ENCODE peak calls at places on chromosomes 1 and 21, in eight cellular contexts. B is fibroblast of lung, D is heart left ventricle, F is right cardiac atrium, I is lung, A is left lung, E is colonic mucosa, H is esophagus squamous epithelium. R is an unnamed sample. For H3K9me3, the result is how much of the 10 kb centered on the place peaks cover.

GRCh38 chr1:21468597-21468996 is 28.7 kb downstream of the NBPF3 start:
- DNase-seq in H (no peak), B (peak), E (no peak), D (no peak), A (no peak), I (no peak), F (no peak), R (no peak)

GRCh38 chr1:208101661-208102431 is 142.3 kb downstream of the PLXNA2 start:
- DNase-seq in A (no peak), E (peak), I (peak), D (peak), B (peak), H (no peak), F (peak), R (no peak)

GRCh38 chr21:14773777-14774345 is 227.7 kb upstream of the SAMSN1 start:
- DNase-seq in D (peak), E (peak), F (peak), B (no peak), I (peak), H (no peak), A (peak), R (peak)

GRCh38 chr1:162056568-162056967 is 12.9 kb upstream of the NOS1AP start:
- DNase-seq in E (no peak), H (no peak), D (no peak), I (no peak), A (no peak), B (no peak), F (no peak), R (no peak)

GRCh38 chr1:8381618-8382017 is 63.7 kb downstream of the SLC45A1 start:
- DNase-seq in D (no peak), H (no peak), E (no peak), I (no peak), B (no peak), F (no peak), A (no peak), R (no peak)

GRCh38 chr1:118113261-118113660 is 71.8 kb downstream of the SPAG17 start:
- DNase-seq in B (peak), D (no peak), H (no peak), A (no peak), I (no peak), F (no peak), E (no peak), R (no peak)

GRCh38 chr1:244836135-244836521 is 670 bp downstream of the COX20 start:
- DNase-seq in E (peak), B (peak), F (no peak), D (no peak), A (no peak), H (no peak), I (no peak), R (no peak)

GRCh38 chr1:2108213-2108876 is 58.1 kb downstream of the PRKCZ start:
- DNase-seq in E (no peak), B (peak), A (no peak), D (no peak), I (no peak), H (no peak), F (peak), R (no peak)

GRCh38 chr1:68384321-68384813 is 65.4 kb downstream of the RPE65 start:
- DNase-seq in A (no peak), E (no peak), D (no peak), F (no peak), I (no peak), B (peak), H (no peak), R (no peak)

GRCh38 chr1:68379085-68379478 is 70.7 kb downstream of the RPE65 start:
- DNase-seq in H (no peak), F (no peak), A (no peak), D (no peak), B (no peak), E (no peak), I (no peak), R (no peak)

GRCh38 chr1:68383092-68383491 is 66.7 kb downstream of the RPE65 start:
- DNase-seq in B (no peak), F (no peak), H (no peak), A (no peak), D (no peak), I (no peak), E (no peak), R (no peak)

GRCh38 chr1:68384872-68385390 is 64.8 kb downstream of the RPE65 start:
- DNase-seq in I (no peak), A (no peak), E (no peak), H (no peak), D (peak), F (no peak), B (peak), R (no peak)
- H3K27ac ChIP-seq in I (peak), A (peak), E (peak), H (peak), D (peak), F (no peak), B (peak), R (no peak)

DNA sequence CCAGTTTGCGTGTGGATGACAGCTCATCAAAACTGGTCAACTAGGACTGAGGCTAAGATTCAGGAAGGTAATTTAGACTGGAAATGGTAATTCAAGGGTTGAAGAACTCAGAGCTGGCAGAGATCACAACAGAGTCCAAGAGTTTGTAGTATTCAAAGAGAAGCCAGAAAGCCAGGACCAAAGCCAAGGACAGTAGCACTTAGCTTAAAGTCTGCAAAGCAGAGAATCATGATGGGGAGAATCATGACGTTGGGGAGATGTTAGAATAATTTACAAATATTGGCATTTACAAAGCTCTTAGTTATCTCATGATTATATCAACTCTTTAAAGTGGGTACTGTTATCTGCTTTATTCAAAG is 32.6 kb downstream of the RNF11 start:
- DNase-seq in A (no peak), H (no peak), F (no peak), I (no peak), E (no peak), B (peak), D (no peak), R (no peak)
- H3K4me3 ChIP-seq in A (no peak), H (no peak), F (no peak), I (no peak), E (no peak), B (no peak), D (no peak), R (no peak)

DNA sequence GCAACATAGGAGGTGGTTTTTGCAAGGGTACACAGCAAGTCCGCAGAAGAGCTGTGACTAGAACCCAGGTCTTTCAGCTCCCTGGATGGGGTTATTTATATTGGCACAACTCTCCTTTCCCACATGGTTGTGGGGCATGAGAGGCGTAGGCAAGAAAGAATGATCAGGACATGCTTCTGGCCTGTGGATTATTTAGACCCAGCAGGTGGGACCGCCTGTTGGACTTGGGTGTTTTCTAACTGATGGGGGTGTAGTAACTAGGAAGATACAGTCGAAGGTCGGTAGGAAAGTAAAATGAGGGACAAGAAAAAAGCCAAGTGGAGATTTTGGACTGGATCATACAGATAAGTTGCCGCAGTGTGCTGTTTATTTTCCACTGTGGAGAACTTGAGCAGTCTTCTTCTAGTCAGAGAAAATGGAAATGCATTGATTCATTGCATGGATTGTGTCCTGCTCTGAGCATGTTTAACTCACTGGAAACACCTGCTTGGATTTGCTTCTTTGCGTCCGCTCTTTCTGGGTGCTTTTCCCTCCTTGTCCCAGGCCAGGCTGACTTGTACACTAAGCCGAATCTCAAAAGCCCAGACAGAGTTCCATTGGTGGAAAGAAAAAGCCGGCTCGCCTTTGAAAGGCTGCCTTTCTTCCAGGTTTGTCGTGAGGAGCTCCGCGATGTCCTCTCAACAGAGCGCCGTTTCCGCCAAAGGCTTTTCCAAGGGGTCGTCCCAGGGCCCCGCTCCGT is 602 bp downstream of the CRCT1 start:
- DNase-seq in E (no peak), I (no peak), A (no peak), F (no peak), H (no peak), B (no peak), D (no peak), R (no peak)
- H3K9me3 ChIP-seq in E (under half), I (under half), A (under half), F (under half), H (under half), B (under half), D (under half), R (under half)

DNA sequence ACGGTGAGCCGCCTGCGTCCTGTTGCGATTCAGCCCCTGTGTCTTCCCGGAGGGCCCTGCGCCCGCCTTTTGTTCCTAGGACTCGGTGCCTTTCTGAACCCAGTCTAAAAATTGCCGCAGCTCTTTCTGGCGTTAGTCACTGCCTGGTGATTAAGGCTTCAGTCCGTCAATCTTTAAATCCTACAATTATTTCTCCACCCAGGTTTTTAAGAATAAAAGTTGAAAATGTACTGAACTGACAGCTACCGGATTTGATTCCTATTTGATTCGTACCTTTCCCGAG is 16.2 kb upstream of the PDXK start:
- DNase-seq in H (no peak), F (no peak), A (no peak), B (no peak), E (no peak), I (no peak), D (no peak), R (no peak)
- H3K27ac ChIP-seq in H (peak), F (peak), A (no peak), B (no peak), E (no peak), I (peak), D (peak), R (no peak)

GRCh38 chr1:20366766-20367602 is 76.3 kb downstream of the VWA5B1 start:
- DNase-seq in I (no peak), H (no peak), F (peak), E (peak), B (peak), D (peak), A (no peak), R (no peak)
- H3K4me3 ChIP-seq in I (no peak), H (peak), F (peak), E (peak), B (peak), D (peak), A (no peak), R (no peak)

GRCh38 chr1:23362218-23362713 is 7.4 kb downstream of the ZNF436 start:
- DNase-seq in D (no peak), A (no peak), I (no peak), B (no peak), F (no peak), H (no peak), E (no peak), R (no peak)
- H3K9me3 ChIP-seq in D (under half), A (half or more), I (under half), B (under half), F (under half), H (half or more), E (under half), R (under half)

GRCh38 chr1:197779921-197780320 is 4.6 kb upstream of the DENND1B start:
- DNase-seq in A (no peak), E (no peak), B (no peak), D (no peak), F (no peak), I (no peak), H (no peak), R (no peak)

GRCh38 chr1:197774691-197775281 is 494 bp downstream of the DENND1B start:
- DNase-seq in F (peak), D (peak), I (peak), E (peak), H (no peak), A (peak), B (peak), R (peak)

GRCh38 chr1:197775282-197776262 is at the start of gene DENND1B:
- DNase-seq in B (peak), I (peak), D (peak), A (peak), F (peak), E (peak), H (peak), R (peak)

GRCh38 chr1:197776348-197777082 is 1.2 kb upstream of the DENND1B start:
- DNase-seq in D (no peak), A (no peak), B (peak), I (no peak), H (no peak), F (no peak), E (no peak), R (no peak)

DNA sequence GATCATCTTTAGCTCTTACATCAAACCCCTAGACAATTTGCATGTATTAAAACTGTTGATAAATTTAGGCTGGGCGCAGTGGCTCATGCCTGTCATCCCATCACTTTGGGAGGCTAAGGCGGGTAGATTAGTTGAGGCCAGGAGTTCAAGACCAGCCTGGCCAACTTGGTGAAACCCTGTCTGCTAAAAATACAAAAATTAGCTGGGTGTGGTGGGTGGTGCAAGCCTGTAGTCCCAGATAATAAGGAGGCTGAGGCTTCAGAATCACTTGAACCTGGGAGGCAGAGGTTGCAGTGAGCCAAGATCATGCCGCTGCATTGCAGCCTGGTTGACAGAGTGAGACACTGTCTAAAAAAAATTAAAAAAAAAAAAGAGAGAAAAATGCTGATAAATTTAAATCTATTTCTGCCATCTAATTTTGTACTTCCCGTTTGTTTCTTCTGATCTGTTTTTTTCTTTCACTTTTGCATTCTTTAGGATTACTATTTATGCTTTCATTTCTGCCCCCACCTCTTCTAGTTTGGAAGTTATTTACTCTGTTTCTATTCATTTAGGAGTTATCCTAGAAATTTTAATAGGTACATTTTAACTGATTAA is 3.1 kb upstream of the DENND1B start:
- DNase-seq in E (no peak), B (no peak), A (no peak), H (no peak), D (no peak), I (no peak), F (no peak), R (no peak)
- H3K27ac ChIP-seq in E (no peak), B (no peak), A (no peak), H (no peak), D (no peak), I (no peak), F (no peak), R (no peak)

GRCh38 chr1:18920931-18921330 is 18.6 kb upstream of the ALDH4A1 start:
- DNase-seq in D (no peak), E (no peak), H (no peak), B (no peak), F (peak), A (no peak), I (no peak), R (no peak)
- H3K4me3 ChIP-seq in D (no peak), E (no peak), H (no peak), B (no peak), F (no peak), A (no peak), I (no peak), R (no peak)

DNA sequence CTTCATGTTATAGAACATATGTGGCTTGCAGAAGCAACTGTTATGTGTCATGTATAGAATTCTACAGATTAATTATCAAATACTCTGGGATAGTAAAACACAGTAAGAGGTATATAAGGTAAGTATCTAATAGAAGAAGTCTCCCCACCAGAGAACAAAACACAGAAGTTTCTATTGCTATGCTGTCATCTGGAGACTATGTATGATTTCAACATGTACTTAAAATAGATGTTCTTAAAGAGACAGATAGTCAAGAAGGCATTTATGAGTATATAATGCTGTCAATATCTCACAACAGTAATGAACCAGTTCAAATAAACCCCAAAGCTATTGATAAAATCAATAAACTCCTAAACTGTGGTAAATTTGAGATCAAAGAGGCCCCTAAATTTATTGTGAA is 8.1 kb upstream of the ADCY10 start:
- DNase-seq in B (peak), I (no peak), F (no peak), D (no peak), H (no peak), E (no peak), A (no peak), R (no peak)
- H3K9me3 ChIP-seq in B (under half), I (under half), F (under half), D (under half), H (under half), E (under half), A (under half), R (under half)

GRCh38 chr1:67689267-67690017 is 4.4 kb downstream of the GADD45A start:
- DNase-seq in D (no peak), I (no peak), F (no peak), E (no peak), B (no peak), A (no peak), H (no peak), R (no peak)
- H3K27ac ChIP-seq in D (no peak), I (no peak), F (no peak), E (no peak), B (peak), A (no peak), H (no peak), R (no peak)